ENCODE peak calls at places on chromosomes 6 and 20, in eight cellular contexts. A, K, N, X, H, D, C and U are unnamed samples.
A peak's percentile ranks its signal among the peaks of the same experiment; 100 is the strongest.

GRCh38 chr20:37911262-37911661 is 8.3 kb downstream of the VSTM2L start:
- DNase-seq in A (no peak), K (no peak), N (no peak), X (no peak), H (no peak), D (no peak), C (no peak), U (no peak)

GRCh38 chr6:125962900-125963497 is 6.4 kb downstream of the HINT3 start:
- DNase-seq in A (no peak), K (no peak), N (no peak), X (no peak), H (no peak), D (no peak), C (no peak), U (no peak)

GRCh38 chr6:97535800-97536199 is 252.8 kb upstream of the MMS22L start:
- DNase-seq in A (no peak), K (no peak), N (no peak), X (no peak), H (no peak), D (no peak), C (no peak), U (no peak)

GRCh38 chr6:106918128-106918527 is 56.4 kb downstream of the CD24 start:
- DNase-seq in A (no peak), K (no peak), N (no peak), X (no peak), H (no peak), D (no peak), C (no peak), U (no peak)

GRCh38 chr6:170199716-170200115 is 91.2 kb downstream of the DLL1 start:
- DNase-seq in A (no peak), K (no peak), N (no peak), X (no peak), H (peak; percentile 52), D (no peak), C (no peak), U (no peak)

GRCh38 chr20:53598140-53599038 is 4.8 kb upstream of the ZNF217 start:
- DNase-seq in A (no peak), K (no peak), N (no peak), X (no peak), H (no peak), D (no peak), C (no peak), U (no peak)

GRCh38 chr20:36270744-36271638 is 34.7 kb downstream of the AAR2 start:
- DNase-seq in A (no peak), K (no peak), N (no peak), X (no peak), H (no peak), D (no peak), C (no peak), U (no peak)

GRCh38 chr6:53042112-53042511 is 23.1 kb upstream of the FBXO9 start:
- DNase-seq in A (no peak), K (no peak), N (peak; percentile 96), X (peak; percentile 7), H (no peak), D (peak; percentile 95), C (no peak), U (no peak)

GRCh38 chr20:62795023-62795761 is 1.1 kb upstream of the MRGBP start:
- DNase-seq in A (peak; percentile 81), K (peak; percentile 60), N (peak; percentile 48), X (peak; percentile 71), H (no peak), D (peak; percentile 49), C (no peak), U (no peak)

GRCh38 chr6:37516920-37517405 is 17.3 kb upstream of the CCDC167 start:
- DNase-seq in A (no peak), K (no peak), N (no peak), X (no peak), H (no peak), D (no peak), C (no peak), U (no peak)

GRCh38 chr6:14193524-14193923 is 76.0 kb downstream of the CD83 start:
- DNase-seq in A (no peak), K (no peak), N (no peak), X (no peak), H (no peak), D (no peak), C (no peak), U (no peak)

GRCh38 chr6:104995989-104996617 is 39.2 kb downstream of the LIN28B start:
- DNase-seq in A (no peak), K (no peak), N (peak; percentile 54), X (no peak), H (no peak), D (peak; percentile 19), C (no peak), U (no peak)

GRCh38 chr6:160112628-160113294 is 8.9 kb upstream of the SLC22A1 start:
- DNase-seq in A (no peak), K (no peak), N (no peak), X (no peak), H (no peak), D (no peak), C (no peak), U (no peak)
- H3K27ac ChIP-seq in A (no peak overlapping the region), K (no peak overlapping the region), N (no peak overlapping the region), X (no peak overlapping the region), H (no peak overlapping the region), D (no peak overlapping the region), C (no peak overlapping the region), U (no peak overlapping the region)

DNA sequence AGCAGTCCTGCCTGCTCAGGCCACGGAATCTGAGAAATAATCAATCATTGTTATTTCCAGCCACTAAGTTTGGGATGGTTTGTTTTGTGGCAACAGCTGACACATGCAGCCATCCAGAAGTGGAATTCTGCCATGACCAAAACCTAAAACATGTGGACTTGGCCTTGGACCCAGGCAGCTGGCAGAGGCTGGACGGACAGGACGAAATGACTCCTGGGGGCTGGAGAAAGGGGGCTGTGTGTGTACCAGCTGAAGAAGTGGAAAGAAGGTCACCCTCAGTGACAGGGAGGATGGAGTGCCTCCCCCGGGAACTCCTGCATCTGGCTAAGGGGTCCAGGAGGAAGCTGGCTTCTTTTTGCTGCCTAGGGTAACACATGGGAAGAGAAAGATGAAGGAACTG is 14.4 kb downstream of the SERPINB6 start:
- DNase-seq in A (peak; percentile 61), K (no peak), N (no peak), X (no peak), H (no peak), D (no peak), C (no peak), U (no peak)
- H3K27ac ChIP-seq in A (peak overlapping the region; percentile 88), K (peak overlapping the region; percentile 51), N (peak overlapping the region; percentile 7), X (no peak overlapping the region), H (peak overlapping the region; percentile 43), D (no peak overlapping the region), C (peak overlapping the region; percentile 83), U (peak overlapping the region; percentile 46)

GRCh38 chr20:17615645-17616479 is 46.0 kb downstream of the DSTN start:
- DNase-seq in A (peak; percentile 62), K (no peak), N (no peak), X (no peak), H (peak; percentile 75), D (no peak), C (no peak), U (no peak)

GRCh38 chr20:17617868-17618672 is 48.2 kb downstream of the DSTN start:
- DNase-seq in A (no peak), K (no peak), N (no peak), X (no peak), H (peak; percentile 72), D (no peak), C (no peak), U (no peak)

GRCh38 chr20:17614812-17615644 is 45.2 kb downstream of the DSTN start:
- DNase-seq in A (peak; percentile 74), K (no peak), N (no peak), X (no peak), H (peak; percentile 79), D (no peak), C (no peak), U (no peak)

GRCh38 chr20:17617212-17617867 is 47.5 kb downstream of the DSTN start:
- DNase-seq in A (peak; percentile 89), K (no peak), N (peak; percentile 45), X (peak; percentile 83), H (peak; percentile 76), D (no peak), C (no peak), U (no peak)

DNA sequence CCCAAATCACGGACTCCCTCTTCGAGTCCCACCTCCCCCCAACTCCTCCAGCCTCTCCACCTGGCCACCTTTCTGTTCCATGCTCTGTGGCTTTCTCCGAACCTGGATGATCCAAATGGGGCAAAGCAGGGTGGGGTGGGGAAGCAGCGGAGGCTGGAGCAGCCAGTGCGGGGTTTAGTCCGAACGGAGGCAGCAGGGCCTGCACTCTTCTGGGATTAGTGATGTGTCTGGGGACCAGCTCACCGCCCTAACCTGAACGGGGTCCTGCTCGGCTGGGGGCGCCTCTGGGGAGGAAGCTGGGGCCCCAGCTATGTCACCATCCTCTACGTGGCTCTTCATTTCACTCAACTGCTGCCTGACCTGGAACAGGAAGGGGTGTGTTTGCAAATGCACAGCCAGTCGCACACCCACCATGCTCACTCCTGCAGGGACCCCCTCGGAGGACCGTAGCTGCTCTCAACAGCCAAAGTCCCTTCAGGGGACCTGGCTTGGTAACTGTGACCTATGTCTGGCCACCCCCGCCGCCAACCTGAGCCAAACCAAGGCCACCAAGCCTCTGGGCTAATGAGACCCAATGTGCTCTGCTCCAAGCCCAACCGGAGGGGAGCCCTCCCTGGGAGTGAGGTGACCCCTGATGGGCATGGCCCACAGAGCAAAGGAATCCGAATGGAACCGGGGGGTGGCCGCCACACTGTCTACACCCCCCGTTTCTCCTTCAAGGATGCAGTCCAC is 46.8 kb downstream of the DSTN start:
- DNase-seq in A (peak; percentile 49), K (no peak), N (no peak), X (no peak), H (peak; percentile 72), D (no peak), C (no peak), U (no peak)
- H3K27ac ChIP-seq in A (no peak overlapping the region), K (no peak overlapping the region), N (no peak overlapping the region), X (no peak overlapping the region), H (peak overlapping the region; percentile 74), D (no peak overlapping the region), C (no peak overlapping the region), U (no peak overlapping the region)

GRCh38 chr20:49580818-49581174 is 12.9 kb upstream of the PTGIS start:
- DNase-seq in A (no peak), K (no peak), N (no peak), X (no peak), H (no peak), D (no peak), C (no peak), U (no peak)
- H3K27ac ChIP-seq in A (peak overlapping the region; percentile 8), K (no peak overlapping the region), N (no peak overlapping the region), X (peak overlapping the region; percentile 88), H (peak overlapping the region; percentile 81), D (peak overlapping the region; percentile 99), C (peak overlapping the region; percentile 64), U (no peak overlapping the region)

DNA sequence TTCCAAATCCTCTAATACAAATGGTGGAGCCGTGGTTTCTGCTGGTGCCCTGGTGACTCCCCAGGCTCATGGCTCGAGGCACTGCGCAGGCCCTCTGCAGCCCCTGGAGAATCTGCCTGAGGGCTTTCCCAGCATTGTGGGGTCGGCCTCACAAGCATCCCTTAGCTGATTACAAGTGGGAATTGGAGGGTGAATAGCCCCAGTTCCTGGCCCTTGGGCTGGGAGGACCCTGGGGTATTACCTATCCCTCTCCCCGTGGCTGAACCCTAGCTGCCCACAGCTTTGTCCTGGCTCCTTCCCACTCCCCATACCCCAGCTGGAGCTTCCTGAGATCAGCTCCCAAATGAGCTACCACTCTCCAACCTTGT is 212.2 kb upstream of the CST7 start:
- DNase-seq in A (no peak), K (no peak), N (no peak), X (no peak), H (no peak), D (no peak), C (no peak), U (no peak)
- H3K27ac ChIP-seq in A (no peak overlapping the region), K (no peak overlapping the region), N (no peak overlapping the region), X (no peak overlapping the region), H (no peak overlapping the region), D (no peak overlapping the region), C (no peak overlapping the region), U (no peak overlapping the region)